ENCODE peak calls at places on chromosomes 4 and X, in six cellular contexts. F is NCI-H82; D is G401; C is cardiac fibroblast; R is fibroblast of lung; N is stimulated activated CD4-positive, alpha-beta T cell treated with anti-CD3 and anti-CD28 coated beads, Interleukin-2, amount 100 ng/mL, for 48 hours. O is an unnamed sample.

GRCh38 chr4:19689511-19689910 is 562.2 kb upstream of the SLIT2 start:
- DNase-seq in R (peak), F (no peak), C (peak), D (no peak), N (no peak), O (no peak)

GRCh38 chr4:54268151-54268550 is 39.1 kb downstream of the PDGFRA start:
- DNase-seq in R (peak), N (no peak), C (no peak), D (no peak), F (no peak), O (no peak)

GRCh38 chrX:120016068-120016441 is 61.4 kb downstream of the RHOXF2B start:
- DNase-seq in C (no peak), R (no peak), F (no peak), N (no peak), D (no peak), O (no peak)

GRCh38 chr4:107734120-107734519 is 14.1 kb upstream of the PAPSS1 start:
- DNase-seq in D (no peak), N (no peak), R (no peak), C (no peak), F (peak), O (no peak)

GRCh38 chrX:120604359-120604782 is 470 bp downstream of the MCTS1 start:
- DNase-seq in R (peak), F (peak), C (peak), N (peak), D (peak), O (no peak)

GRCh38 chr4:7021930-7022658 is 21.1 kb upstream of the TADA2B start:
- DNase-seq in N (no peak), D (no peak), R (peak), F (no peak), C (peak), O (no peak)

GRCh38 chrX:110401142-110401541 is 42.5 kb downstream of the RTL9 start:
- DNase-seq in N (no peak), C (no peak), D (no peak), R (no peak), F (no peak), O (no peak)

GRCh38 chrX:2311483-2311882 is 189.3 kb downstream of the DHRSX start:
- DNase-seq in C (no peak), F (no peak), N (no peak), R (peak), D (no peak), O (no peak)

GRCh38 chr4:98314791-98315565 is 53.8 kb downstream of the RAP1GDS1 start:
- DNase-seq in D (no peak), R (peak), F (no peak), C (no peak), N (no peak), O (no peak)

GRCh38 chrX:40877869-40878268 is 142.5 kb upstream of the MED14 start:
- DNase-seq in N (no peak), R (peak), C (peak), D (no peak), F (peak), O (no peak)

GRCh38 chr4:186593587-186593973 is 38.2 kb upstream of the MTNR1A start:
- DNase-seq in N (no peak), R (no peak), D (no peak), F (no peak), C (no peak), O (no peak)

GRCh38 chr4:730511-730910 is 24.9 kb downstream of the PCGF3 start:
- DNase-seq in D (no peak), C (no peak), N (no peak), R (no peak), F (no peak), O (no peak)